ENCODE peak calls at places on chromosomes 1 and 21, in four cellular contexts. A is NCI-H345; M is LoVo; G is activated naive CD8-positive, alpha-beta T cell treated with anti-CD3 and anti-CD28 coated beads, Interleukin-2, amount 50 U/mL, for 24 hours. W is an unnamed sample.

GRCh38 chr1:167156466-167156865 is 62.6 kb downstream of the STYXL2 start:
- DNase-seq in G (no peak), A (no peak), M (no peak), W (no peak)

GRCh38 chr1:200242379-200243041 is 167.3 kb downstream of the ZNF281 start:
- DNase-seq in M (no peak), A (peak), G (no peak), W (peak)

GRCh38 chr1:213131851-213132655 is 81.0 kb downstream of the RPS6KC1 start:
- DNase-seq in A (no peak), G (no peak), M (no peak), W (peak)

GRCh38 chr21:39690454-39690853 is 54.5 kb upstream of the IGSF5 start:
- DNase-seq in M (no peak), G (no peak), A (no peak), W (no peak)

GRCh38 chr1:194289569-194290266 is 1103.3 kb upstream of the B3GALT2 start:
- DNase-seq in M (no peak), A (no peak), G (peak), W (peak)

GRCh38 chr1:203954293-203954692 is 92.9 kb downstream of the SNRPE start:
- DNase-seq in G (no peak), M (no peak), A (no peak), W (no peak)

GRCh38 chr1:181675625-181676024 is 192.3 kb downstream of the CACNA1E start:
- DNase-seq in G (no peak), M (no peak), A (no peak), W (no peak)

GRCh38 chr21:14947613-14948160 is 117.1 kb downstream of the NRIP1 start:
- DNase-seq in G (no peak), M (no peak), A (no peak), W (peak)

GRCh38 chr1:229651546-229651945 is 25.5 kb downstream of the URB2 start:
- DNase-seq in G (no peak), A (no peak), M (no peak), W (no peak)

GRCh38 chr1:175373786-175374623 is 181.4 kb upstream of the KIAA0040 start:
- DNase-seq in A (peak), M (no peak), G (peak), W (peak)

GRCh38 chr1:229984992-229985985 is 81.7 kb upstream of the GALNT2 start:
- DNase-seq in G (no peak), M (no peak), A (no peak), W (no peak)

GRCh38 chr21:29175408-29176147 is 45.1 kb downstream of the MAP3K7CL start:
- DNase-seq in A (no peak), G (no peak), M (no peak), W (peak)

GRCh38 chr1:152111515-152111968 is 3.7 kb downstream of the TCHH start:
- DNase-seq in A (no peak), G (peak), M (no peak), W (peak)

GRCh38 chr1:228465134-228465533 is 22.0 kb upstream of the RNF187 start:
- DNase-seq in A (no peak), M (no peak), G (no peak), W (peak)

GRCh38 chr1:177426533-177426932 is 255.8 kb downstream of the BRINP2 start:
- DNase-seq in G (no peak), A (no peak), M (no peak), W (no peak)

GRCh38 chr1:67855444-67855843 is 22.2 kb upstream of the GNG12 start:
- DNase-seq in M (no peak), A (no peak), G (no peak), W (no peak)

GRCh38 chr1:192518700-192519099 is 56.9 kb upstream of the RGS1 start:
- DNase-seq in M (no peak), A (no peak), G (no peak), W (no peak)

GRCh38 chr1:23449306-23449705 is 24.8 kb upstream of the TCEA3 start:
- DNase-seq in A (no peak), G (no peak), M (no peak), W (peak)

GRCh38 chr1:35097224-35097623 is 18.0 kb downstream of the ZMYM1 start:
- DNase-seq in G (no peak), M (no peak), A (no peak), W (no peak)

GRCh38 chr1:8889925-8890785 is 11.7 kb upstream of the ENO1 start:
- DNase-seq in G (no peak), M (peak), A (no peak), W (peak)

GRCh38 chr1:93811646-93812045 is 67.4 kb downstream of the DNTTIP2 start:
- DNase-seq in M (no peak), G (no peak), A (no peak), W (no peak)

W was measured in NCI-H69.